ENCODE peak calls at places on chromosomes 3 and 15, in ten cellular contexts. One of them, this sample, is unnamed.

GRCh38 chr3:176954517-176954916 is 242.8 kb downstream of the TBL1XR1 start:
- DNase-seq in endothelial cell: no peak
- DNase-seq in left lobe of liver: no peak
- DNase-seq in GM23248: no peak
- DNase-seq in Calu3: no peak
- DNase-seq in cardiac muscle cell: no peak
- DNase-seq in stimulated activated CD8-positive, alpha-beta memory T cell treated with anti-CD3 and anti-CD28 coated beads, Interleukin-4, amount 100 ng/mL, for 4 hours: no peak
- DNase-seq in activated T-cell treated with anti-CD3 and anti-CD28 coated beads for 1 hour: no peak
- DNase-seq in stimulated activated CD4-positive, alpha-beta T cell treated with anti-CD3 and anti-CD28 coated beads, Interleukin-2, amount 100 ng/mL, for 48 hours: no peak
- DNase-seq in CD8-positive, alpha-beta memory T cell: no peak
- DNase-seq in this sample: peak; percentile 55

GRCh38 chr15:68644996-68645395 is 66.2 kb downstream of the CORO2B start:
- DNase-seq in endothelial cell: no peak
- DNase-seq in left lobe of liver: no peak
- DNase-seq in GM23248: no peak
- DNase-seq in Calu3: no peak
- DNase-seq in cardiac muscle cell: no peak
- DNase-seq in stimulated activated CD8-positive, alpha-beta memory T cell treated with anti-CD3 and anti-CD28 coated beads, Interleukin-4, amount 100 ng/mL, for 4 hours: no peak
- DNase-seq in activated T-cell treated with anti-CD3 and anti-CD28 coated beads for 1 hour: no peak
- DNase-seq in stimulated activated CD4-positive, alpha-beta T cell treated with anti-CD3 and anti-CD28 coated beads, Interleukin-2, amount 100 ng/mL, for 48 hours: no peak
- DNase-seq in CD8-positive, alpha-beta memory T cell: no peak
- DNase-seq in this sample: no peak

GRCh38 chr15:69920232-69920631 is 177.5 kb downstream of the TLE3 start:
- DNase-seq in endothelial cell: no peak
- DNase-seq in left lobe of liver: no peak
- DNase-seq in GM23248: no peak
- DNase-seq in Calu3: no peak
- DNase-seq in cardiac muscle cell: no peak
- DNase-seq in stimulated activated CD8-positive, alpha-beta memory T cell treated with anti-CD3 and anti-CD28 coated beads, Interleukin-4, amount 100 ng/mL, for 4 hours: no peak
- DNase-seq in activated T-cell treated with anti-CD3 and anti-CD28 coated beads for 1 hour: no peak
- DNase-seq in stimulated activated CD4-positive, alpha-beta T cell treated with anti-CD3 and anti-CD28 coated beads, Interleukin-2, amount 100 ng/mL, for 48 hours: no peak
- DNase-seq in CD8-positive, alpha-beta memory T cell: no peak
- DNase-seq in this sample: no peak

GRCh38 chr15:66883322-66883911 is 181.4 kb downstream of the SMAD6 start:
- DNase-seq in endothelial cell: no peak
- DNase-seq in left lobe of liver: peak; percentile 56
- DNase-seq in GM23248: peak; percentile 100
- DNase-seq in Calu3: peak; percentile 91
- DNase-seq in cardiac muscle cell: peak; percentile 100
- DNase-seq in stimulated activated CD8-positive, alpha-beta memory T cell treated with anti-CD3 and anti-CD28 coated beads, Interleukin-4, amount 100 ng/mL, for 4 hours: no peak
- DNase-seq in activated T-cell treated with anti-CD3 and anti-CD28 coated beads for 1 hour: no peak
- DNase-seq in stimulated activated CD4-positive, alpha-beta T cell treated with anti-CD3 and anti-CD28 coated beads, Interleukin-2, amount 100 ng/mL, for 48 hours: no peak
- DNase-seq in CD8-positive, alpha-beta memory T cell: no peak
- DNase-seq in this sample: peak; percentile 100

GRCh38 chr3:45182915-45183881 is 37.0 kb upstream of the CDCP1 start:
- DNase-seq in endothelial cell: no peak
- DNase-seq in left lobe of liver: no peak
- DNase-seq in GM23248: peak; percentile 75
- DNase-seq in Calu3: peak; percentile 72
- DNase-seq in cardiac muscle cell: peak; percentile 73
- DNase-seq in stimulated activated CD8-positive, alpha-beta memory T cell treated with anti-CD3 and anti-CD28 coated beads, Interleukin-4, amount 100 ng/mL, for 4 hours: no peak
- DNase-seq in activated T-cell treated with anti-CD3 and anti-CD28 coated beads for 1 hour: no peak
- DNase-seq in stimulated activated CD4-positive, alpha-beta T cell treated with anti-CD3 and anti-CD28 coated beads, Interleukin-2, amount 100 ng/mL, for 48 hours: no peak
- DNase-seq in CD8-positive, alpha-beta memory T cell: no peak
- DNase-seq in this sample: peak; percentile 76

GRCh38 chr3:77348244-77348855 is 308.5 kb downstream of the ROBO2 start:
- DNase-seq in endothelial cell: peak; percentile 53
- DNase-seq in left lobe of liver: no peak
- DNase-seq in GM23248: peak; percentile 36
- DNase-seq in Calu3: peak; percentile 24
- DNase-seq in cardiac muscle cell: peak; percentile 19
- DNase-seq in stimulated activated CD8-positive, alpha-beta memory T cell treated with anti-CD3 and anti-CD28 coated beads, Interleukin-4, amount 100 ng/mL, for 4 hours: no peak
- DNase-seq in activated T-cell treated with anti-CD3 and anti-CD28 coated beads for 1 hour: no peak
- DNase-seq in stimulated activated CD4-positive, alpha-beta T cell treated with anti-CD3 and anti-CD28 coated beads, Interleukin-2, amount 100 ng/mL, for 48 hours: no peak
- DNase-seq in CD8-positive, alpha-beta memory T cell: no peak
- DNase-seq in this sample: no peak

GRCh38 chr15:42608110-42608531 is 32.7 kb downstream of the STARD9 start:
- DNase-seq in endothelial cell: no peak
- DNase-seq in left lobe of liver: no peak
- DNase-seq in GM23248: no peak
- DNase-seq in Calu3: no peak
- DNase-seq in cardiac muscle cell: peak; percentile 34
- DNase-seq in stimulated activated CD8-positive, alpha-beta memory T cell treated with anti-CD3 and anti-CD28 coated beads, Interleukin-4, amount 100 ng/mL, for 4 hours: peak; percentile 30
- DNase-seq in activated T-cell treated with anti-CD3 and anti-CD28 coated beads for 1 hour: peak; percentile 11
- DNase-seq in stimulated activated CD4-positive, alpha-beta T cell treated with anti-CD3 and anti-CD28 coated beads, Interleukin-2, amount 100 ng/mL, for 48 hours: peak; percentile 14
- DNase-seq in CD8-positive, alpha-beta memory T cell: peak; percentile 54
- DNase-seq in this sample: peak; percentile 65

GRCh38 chr15:100968043-100968966 is 49.1 kb downstream of the LRRK1 start:
- DNase-seq in endothelial cell: no peak
- DNase-seq in left lobe of liver: no peak
- DNase-seq in GM23248: peak; percentile 67
- DNase-seq in Calu3: no peak
- DNase-seq in cardiac muscle cell: peak; percentile 71
- DNase-seq in stimulated activated CD8-positive, alpha-beta memory T cell treated with anti-CD3 and anti-CD28 coated beads, Interleukin-4, amount 100 ng/mL, for 4 hours: no peak
- DNase-seq in activated T-cell treated with anti-CD3 and anti-CD28 coated beads for 1 hour: no peak
- DNase-seq in stimulated activated CD4-positive, alpha-beta T cell treated with anti-CD3 and anti-CD28 coated beads, Interleukin-2, amount 100 ng/mL, for 48 hours: no peak
- DNase-seq in CD8-positive, alpha-beta memory T cell: no peak
- DNase-seq in this sample: peak; percentile 66

GRCh38 chr15:56959318-56959648 is 40.8 kb downstream of the TCF12 start:
- DNase-seq in endothelial cell: no peak
- DNase-seq in left lobe of liver: no peak
- DNase-seq in GM23248: no peak
- DNase-seq in Calu3: no peak
- DNase-seq in cardiac muscle cell: no peak
- DNase-seq in stimulated activated CD8-positive, alpha-beta memory T cell treated with anti-CD3 and anti-CD28 coated beads, Interleukin-4, amount 100 ng/mL, for 4 hours: no peak
- DNase-seq in activated T-cell treated with anti-CD3 and anti-CD28 coated beads for 1 hour: no peak
- DNase-seq in stimulated activated CD4-positive, alpha-beta T cell treated with anti-CD3 and anti-CD28 coated beads, Interleukin-2, amount 100 ng/mL, for 48 hours: no peak
- DNase-seq in CD8-positive, alpha-beta memory T cell: no peak
- DNase-seq in this sample: no peak

GRCh38 chr15:35874260-35874905 is 328.4 kb upstream of the DPH6 start:
- DNase-seq in endothelial cell: no peak
- DNase-seq in left lobe of liver: no peak
- DNase-seq in GM23248: peak; percentile 86
- DNase-seq in Calu3: no peak
- DNase-seq in cardiac muscle cell: peak; percentile 61
- DNase-seq in stimulated activated CD8-positive, alpha-beta memory T cell treated with anti-CD3 and anti-CD28 coated beads, Interleukin-4, amount 100 ng/mL, for 4 hours: no peak
- DNase-seq in activated T-cell treated with anti-CD3 and anti-CD28 coated beads for 1 hour: no peak
- DNase-seq in stimulated activated CD4-positive, alpha-beta T cell treated with anti-CD3 and anti-CD28 coated beads, Interleukin-2, amount 100 ng/mL, for 48 hours: no peak
- DNase-seq in CD8-positive, alpha-beta memory T cell: no peak
- DNase-seq in this sample: peak; percentile 73

GRCh38 chr3:188207941-188208750 is 54.2 kb downstream of the LPP start:
- DNase-seq in endothelial cell: no peak
- DNase-seq in left lobe of liver: no peak
- DNase-seq in GM23248: no peak
- DNase-seq in Calu3: no peak
- DNase-seq in cardiac muscle cell: no peak
- DNase-seq in stimulated activated CD8-positive, alpha-beta memory T cell treated with anti-CD3 and anti-CD28 coated beads, Interleukin-4, amount 100 ng/mL, for 4 hours: no peak
- DNase-seq in activated T-cell treated with anti-CD3 and anti-CD28 coated beads for 1 hour: no peak
- DNase-seq in stimulated activated CD4-positive, alpha-beta T cell treated with anti-CD3 and anti-CD28 coated beads, Interleukin-2, amount 100 ng/mL, for 48 hours: no peak
- DNase-seq in CD8-positive, alpha-beta memory T cell: no peak
- DNase-seq in this sample: peak; percentile 35

GRCh38 chr3:13080591-13080990 is 7.4 kb upstream of the IQSEC1 start:
- DNase-seq in endothelial cell: no peak
- DNase-seq in left lobe of liver: no peak
- DNase-seq in GM23248: peak; percentile 67
- DNase-seq in Calu3: no peak
- DNase-seq in cardiac muscle cell: no peak
- DNase-seq in stimulated activated CD8-positive, alpha-beta memory T cell treated with anti-CD3 and anti-CD28 coated beads, Interleukin-4, amount 100 ng/mL, for 4 hours: no peak
- DNase-seq in activated T-cell treated with anti-CD3 and anti-CD28 coated beads for 1 hour: no peak
- DNase-seq in stimulated activated CD4-positive, alpha-beta T cell treated with anti-CD3 and anti-CD28 coated beads, Interleukin-2, amount 100 ng/mL, for 48 hours: no peak
- DNase-seq in CD8-positive, alpha-beta memory T cell: no peak
- DNase-seq in this sample: peak; percentile 24

GRCh38 chr3:153158961-153159735 is 2.9 kb upstream of the RAP2B start:
- DNase-seq in endothelial cell: no peak
- DNase-seq in left lobe of liver: no peak
- DNase-seq in GM23248: no peak
- DNase-seq in Calu3: peak; percentile 74
- DNase-seq in cardiac muscle cell: no peak
- DNase-seq in stimulated activated CD8-positive, alpha-beta memory T cell treated with anti-CD3 and anti-CD28 coated beads, Interleukin-4, amount 100 ng/mL, for 4 hours: no peak
- DNase-seq in activated T-cell treated with anti-CD3 and anti-CD28 coated beads for 1 hour: no peak
- DNase-seq in stimulated activated CD4-positive, alpha-beta T cell treated with anti-CD3 and anti-CD28 coated beads, Interleukin-2, amount 100 ng/mL, for 48 hours: no peak
- DNase-seq in CD8-positive, alpha-beta memory T cell: no peak
- DNase-seq in this sample: no peak

GRCh38 chr3:33889394-33890039 is 91.1 kb downstream of the PDCD6IP start:
- DNase-seq in endothelial cell: no peak
- DNase-seq in left lobe of liver: no peak
- DNase-seq in GM23248: no peak
- DNase-seq in Calu3: no peak
- DNase-seq in cardiac muscle cell: peak; percentile 64
- DNase-seq in stimulated activated CD8-positive, alpha-beta memory T cell treated with anti-CD3 and anti-CD28 coated beads, Interleukin-4, amount 100 ng/mL, for 4 hours: no peak
- DNase-seq in activated T-cell treated with anti-CD3 and anti-CD28 coated beads for 1 hour: no peak
- DNase-seq in stimulated activated CD4-positive, alpha-beta T cell treated with anti-CD3 and anti-CD28 coated beads, Interleukin-2, amount 100 ng/mL, for 48 hours: no peak
- DNase-seq in CD8-positive, alpha-beta memory T cell: no peak
- DNase-seq in this sample: no peak

GRCh38 chr3:186510374-186511079 is 33.7 kb downstream of the CRYGS start:
- DNase-seq in endothelial cell: no peak
- DNase-seq in left lobe of liver: no peak
- DNase-seq in GM23248: peak; percentile 19
- DNase-seq in Calu3: no peak
- DNase-seq in cardiac muscle cell: no peak
- DNase-seq in stimulated activated CD8-positive, alpha-beta memory T cell treated with anti-CD3 and anti-CD28 coated beads, Interleukin-4, amount 100 ng/mL, for 4 hours: no peak
- DNase-seq in activated T-cell treated with anti-CD3 and anti-CD28 coated beads for 1 hour: no peak
- DNase-seq in stimulated activated CD4-positive, alpha-beta T cell treated with anti-CD3 and anti-CD28 coated beads, Interleukin-2, amount 100 ng/mL, for 48 hours: no peak
- DNase-seq in CD8-positive, alpha-beta memory T cell: no peak
- DNase-seq in this sample: no peak

GRCh38 chr3:43768594-43768993 is 77.9 kb downstream of the ABHD5 start:
- DNase-seq in endothelial cell: no peak
- DNase-seq in left lobe of liver: no peak
- DNase-seq in GM23248: peak; percentile 72
- DNase-seq in Calu3: no peak
- DNase-seq in cardiac muscle cell: peak; percentile 76
- DNase-seq in stimulated activated CD8-positive, alpha-beta memory T cell treated with anti-CD3 and anti-CD28 coated beads, Interleukin-4, amount 100 ng/mL, for 4 hours: no peak
- DNase-seq in activated T-cell treated with anti-CD3 and anti-CD28 coated beads for 1 hour: no peak
- DNase-seq in stimulated activated CD4-positive, alpha-beta T cell treated with anti-CD3 and anti-CD28 coated beads, Interleukin-2, amount 100 ng/mL, for 48 hours: no peak
- DNase-seq in CD8-positive, alpha-beta memory T cell: no peak
- DNase-seq in this sample: peak; percentile 82

GRCh38 chr3:66499881-66500574 is 794 bp downstream of the LRIG1 start:
- DNase-seq in endothelial cell: peak; percentile 54
- DNase-seq in left lobe of liver: peak; percentile 57
- DNase-seq in GM23248: peak; percentile 68
- DNase-seq in Calu3: peak; percentile 37
- DNase-seq in cardiac muscle cell: peak; percentile 20
- DNase-seq in stimulated activated CD8-positive, alpha-beta memory T cell treated with anti-CD3 and anti-CD28 coated beads, Interleukin-4, amount 100 ng/mL, for 4 hours: no peak
- DNase-seq in activated T-cell treated with anti-CD3 and anti-CD28 coated beads for 1 hour: no peak
- DNase-seq in stimulated activated CD4-positive, alpha-beta T cell treated with anti-CD3 and anti-CD28 coated beads, Interleukin-2, amount 100 ng/mL, for 48 hours: peak; percentile 42
- DNase-seq in CD8-positive, alpha-beta memory T cell: peak; percentile 24
- DNase-seq in this sample: peak; percentile 20

GRCh38 chr3:196559826-196560225 is 8.5 kb downstream of the WDR53 start:
- DNase-seq in endothelial cell: no peak
- DNase-seq in left lobe of liver: no peak
- DNase-seq in GM23248: peak; percentile 8
- DNase-seq in Calu3: no peak
- DNase-seq in cardiac muscle cell: no peak
- DNase-seq in stimulated activated CD8-positive, alpha-beta memory T cell treated with anti-CD3 and anti-CD28 coated beads, Interleukin-4, amount 100 ng/mL, for 4 hours: no peak
- DNase-seq in activated T-cell treated with anti-CD3 and anti-CD28 coated beads for 1 hour: no peak
- DNase-seq in stimulated activated CD4-positive, alpha-beta T cell treated with anti-CD3 and anti-CD28 coated beads, Interleukin-2, amount 100 ng/mL, for 48 hours: no peak
- DNase-seq in CD8-positive, alpha-beta memory T cell: no peak
- DNase-seq in this sample: no peak

GRCh38 chr3:29186131-29186599 is 94.7 kb upstream of the RBMS3 start:
- DNase-seq in endothelial cell: no peak
- DNase-seq in left lobe of liver: no peak
- DNase-seq in GM23248: peak; percentile 93
- DNase-seq in Calu3: no peak
- DNase-seq in cardiac muscle cell: peak; percentile 89
- DNase-seq in stimulated activated CD8-positive, alpha-beta memory T cell treated with anti-CD3 and anti-CD28 coated beads, Interleukin-4, amount 100 ng/mL, for 4 hours: no peak
- DNase-seq in activated T-cell treated with anti-CD3 and anti-CD28 coated beads for 1 hour: no peak
- DNase-seq in stimulated activated CD4-positive, alpha-beta T cell treated with anti-CD3 and anti-CD28 coated beads, Interleukin-2, amount 100 ng/mL, for 48 hours: no peak
- DNase-seq in CD8-positive, alpha-beta memory T cell: no peak
- DNase-seq in this sample: peak; percentile 98

GRCh38 chr3:64488938-64489337 is 198.9 kb downstream of the ADAMTS9 start:
- DNase-seq in endothelial cell: no peak
- DNase-seq in left lobe of liver: no peak
- DNase-seq in GM23248: no peak
- DNase-seq in Calu3: no peak
- DNase-seq in cardiac muscle cell: no peak
- DNase-seq in stimulated activated CD8-positive, alpha-beta memory T cell treated with anti-CD3 and anti-CD28 coated beads, Interleukin-4, amount 100 ng/mL, for 4 hours: no peak
- DNase-seq in activated T-cell treated with anti-CD3 and anti-CD28 coated beads for 1 hour: no peak
- DNase-seq in stimulated activated CD4-positive, alpha-beta T cell treated with anti-CD3 and anti-CD28 coated beads, Interleukin-2, amount 100 ng/mL, for 48 hours: no peak
- DNase-seq in CD8-positive, alpha-beta memory T cell: no peak
- DNase-seq in this sample: no peak

GRCh38 chr3:176106380-176106779 is 1090.9 kb downstream of the TBL1XR1 start:
- DNase-seq in endothelial cell: no peak
- DNase-seq in left lobe of liver: no peak
- DNase-seq in GM23248: peak; percentile 8
- DNase-seq in Calu3: no peak
- DNase-seq in cardiac muscle cell: no peak
- DNase-seq in stimulated activated CD8-positive, alpha-beta memory T cell treated with anti-CD3 and anti-CD28 coated beads, Interleukin-4, amount 100 ng/mL, for 4 hours: no peak
- DNase-seq in activated T-cell treated with anti-CD3 and anti-CD28 coated beads for 1 hour: no peak
- DNase-seq in stimulated activated CD4-positive, alpha-beta T cell treated with anti-CD3 and anti-CD28 coated beads, Interleukin-2, amount 100 ng/mL, for 48 hours: no peak
- DNase-seq in CD8-positive, alpha-beta memory T cell: no peak
- DNase-seq in this sample: no peak

GRCh38 chr15:65184305-65184943 is 718 bp downstream of the CLPX start:
- DNase-seq in endothelial cell: peak; percentile 66
- DNase-seq in left lobe of liver: peak; percentile 67
- DNase-seq in GM23248: peak; percentile 82
- DNase-seq in Calu3: peak; percentile 67
- DNase-seq in cardiac muscle cell: peak; percentile 55
- DNase-seq in stimulated activated CD8-positive, alpha-beta memory T cell treated with anti-CD3 and anti-CD28 coated beads, Interleukin-4, amount 100 ng/mL, for 4 hours: peak; percentile 1
- DNase-seq in activated T-cell treated with anti-CD3 and anti-CD28 coated beads for 1 hour: peak; percentile 5
- DNase-seq in stimulated activated CD4-positive, alpha-beta T cell treated with anti-CD3 and anti-CD28 coated beads, Interleukin-2, amount 100 ng/mL, for 48 hours: peak; percentile 14
- DNase-seq in CD8-positive, alpha-beta memory T cell: peak; percentile 26
- DNase-seq in this sample: peak; percentile 56

GRCh38 chr15:82043726-82044372 is 2.0 kb downstream of the MEX3B start:
- DNase-seq in endothelial cell: peak; percentile 32
- DNase-seq in left lobe of liver: no peak
- DNase-seq in GM23248: peak; percentile 75
- DNase-seq in Calu3: no peak
- DNase-seq in cardiac muscle cell: peak; percentile 20
- DNase-seq in stimulated activated CD8-positive, alpha-beta memory T cell treated with anti-CD3 and anti-CD28 coated beads, Interleukin-4, amount 100 ng/mL, for 4 hours: no peak
- DNase-seq in activated T-cell treated with anti-CD3 and anti-CD28 coated beads for 1 hour: no peak
- DNase-seq in stimulated activated CD4-positive, alpha-beta T cell treated with anti-CD3 and anti-CD28 coated beads, Interleukin-2, amount 100 ng/mL, for 48 hours: no peak
- DNase-seq in CD8-positive, alpha-beta memory T cell: no peak
- DNase-seq in this sample: no peak

GRCh38 chr3:71087109-71088018 is 496.2 kb downstream of the FOXP1 start:
- DNase-seq in endothelial cell: no peak
- DNase-seq in left lobe of liver: no peak
- DNase-seq in GM23248: no peak
- DNase-seq in Calu3: no peak
- DNase-seq in cardiac muscle cell: peak; percentile 49
- DNase-seq in stimulated activated CD8-positive, alpha-beta memory T cell treated with anti-CD3 and anti-CD28 coated beads, Interleukin-4, amount 100 ng/mL, for 4 hours: no peak
- DNase-seq in activated T-cell treated with anti-CD3 and anti-CD28 coated beads for 1 hour: no peak
- DNase-seq in stimulated activated CD4-positive, alpha-beta T cell treated with anti-CD3 and anti-CD28 coated beads, Interleukin-2, amount 100 ng/mL, for 48 hours: no peak
- DNase-seq in CD8-positive, alpha-beta memory T cell: peak; percentile 83
- DNase-seq in this sample: peak; percentile 56

GRCh38 chr3:60424034-60424433 is 827.2 kb downstream of the FHIT start:
- DNase-seq in endothelial cell: no peak
- DNase-seq in left lobe of liver: no peak
- DNase-seq in GM23248: no peak
- DNase-seq in Calu3: no peak
- DNase-seq in cardiac muscle cell: no peak
- DNase-seq in stimulated activated CD8-positive, alpha-beta memory T cell treated with anti-CD3 and anti-CD28 coated beads, Interleukin-4, amount 100 ng/mL, for 4 hours: no peak
- DNase-seq in activated T-cell treated with anti-CD3 and anti-CD28 coated beads for 1 hour: no peak
- DNase-seq in stimulated activated CD4-positive, alpha-beta T cell treated with anti-CD3 and anti-CD28 coated beads, Interleukin-2, amount 100 ng/mL, for 48 hours: no peak
- DNase-seq in CD8-positive, alpha-beta memory T cell: no peak
- DNase-seq in this sample: no peak

GRCh38 chr3:16411450-16411849 is 102.0 kb downstream of the RFTN1 start:
- DNase-seq in endothelial cell: no peak
- DNase-seq in left lobe of liver: no peak
- DNase-seq in GM23248: no peak
- DNase-seq in Calu3: no peak
- DNase-seq in cardiac muscle cell: no peak
- DNase-seq in stimulated activated CD8-positive, alpha-beta memory T cell treated with anti-CD3 and anti-CD28 coated beads, Interleukin-4, amount 100 ng/mL, for 4 hours: no peak
- DNase-seq in activated T-cell treated with anti-CD3 and anti-CD28 coated beads for 1 hour: no peak
- DNase-seq in stimulated activated CD4-positive, alpha-beta T cell treated with anti-CD3 and anti-CD28 coated beads, Interleukin-2, amount 100 ng/mL, for 48 hours: no peak
- DNase-seq in CD8-positive, alpha-beta memory T cell: no peak
- DNase-seq in this sample: no peak

GRCh38 chr3:56879453-56880224 is 77.9 kb upstream of the ARHGEF3 start:
- DNase-seq in endothelial cell: no peak
- DNase-seq in left lobe of liver: no peak
- DNase-seq in GM23248: peak; percentile 82
- DNase-seq in Calu3: no peak
- DNase-seq in cardiac muscle cell: peak; percentile 39
- DNase-seq in stimulated activated CD8-positive, alpha-beta memory T cell treated with anti-CD3 and anti-CD28 coated beads, Interleukin-4, amount 100 ng/mL, for 4 hours: no peak
- DNase-seq in activated T-cell treated with anti-CD3 and anti-CD28 coated beads for 1 hour: no peak
- DNase-seq in stimulated activated CD4-positive, alpha-beta T cell treated with anti-CD3 and anti-CD28 coated beads, Interleukin-2, amount 100 ng/mL, for 48 hours: no peak
- DNase-seq in CD8-positive, alpha-beta memory T cell: no peak
- DNase-seq in this sample: peak; percentile 22

GRCh38 chr15:45399381-45400212 is 21.3 kb upstream of the GATM start:
- DNase-seq in endothelial cell: no peak
- DNase-seq in left lobe of liver: no peak
- DNase-seq in GM23248: peak; percentile 80
- DNase-seq in Calu3: no peak
- DNase-seq in cardiac muscle cell: peak; percentile 74
- DNase-seq in stimulated activated CD8-positive, alpha-beta memory T cell treated with anti-CD3 and anti-CD28 coated beads, Interleukin-4, amount 100 ng/mL, for 4 hours: no peak
- DNase-seq in activated T-cell treated with anti-CD3 and anti-CD28 coated beads for 1 hour: no peak
- DNase-seq in stimulated activated CD4-positive, alpha-beta T cell treated with anti-CD3 and anti-CD28 coated beads, Interleukin-2, amount 100 ng/mL, for 48 hours: no peak
- DNase-seq in CD8-positive, alpha-beta memory T cell: peak; percentile 27
- DNase-seq in this sample: peak; percentile 64